ENCODE peak calls at places on chromosome 11, in six cellular contexts. One of them, this sample, is unnamed.

GRCh38 chr11:27124514-27125264 is 84.1 kb downstream of the BBOX1 start:
- DNase-seq in A549: no peak
- DNase-seq in endodermal cell: no peak
- DNase-seq in PC-9: no peak
- DNase-seq in tibial artery: no peak
- DNase-seq in Peyer's patch: no peak
- DNase-seq in this sample: no peak

GRCh38 chr11:120052196-120052775 is 85.6 kb downstream of the TRIM29 start:
- DNase-seq in A549: no peak
- DNase-seq in endodermal cell: peak; percentile 17
- DNase-seq in PC-9: no peak
- DNase-seq in tibial artery: no peak
- DNase-seq in Peyer's patch: no peak
- DNase-seq in this sample: no peak

GRCh38 chr11:61011950-61012830 is 40.7 kb downstream of the CD6 start:
- DNase-seq in A549: no peak
- DNase-seq in endodermal cell: no peak
- DNase-seq in PC-9: no peak
- DNase-seq in tibial artery: no peak
- DNase-seq in Peyer's patch: no peak
- DNase-seq in this sample: no peak

GRCh38 chr11:62605902-62606301 is 4.2 kb upstream of the MTA2 start:
- DNase-seq in A549: no peak
- DNase-seq in endodermal cell: no peak
- DNase-seq in PC-9: no peak
- DNase-seq in tibial artery: no peak
- DNase-seq in Peyer's patch: no peak
- DNase-seq in this sample: no peak

GRCh38 chr11:46378811-46379482 is 2.5 kb upstream of the MDK start:
- DNase-seq in A549: no peak
- DNase-seq in endodermal cell: no peak
- DNase-seq in PC-9: no peak
- DNase-seq in tibial artery: no peak
- DNase-seq in Peyer's patch: no peak
- DNase-seq in this sample: no peak

GRCh38 chr11:1041936-1042608 is 5.6 kb upstream of the MUC6 start:
- DNase-seq in A549: peak; percentile 44
- DNase-seq in endodermal cell: no peak
- DNase-seq in PC-9: peak; percentile 49
- DNase-seq in tibial artery: peak; percentile 51
- DNase-seq in Peyer's patch: no peak
- DNase-seq in this sample: no peak

GRCh38 chr11:12540913-12541587 is 133.2 kb upstream of the TEAD1 start:
- DNase-seq in A549: peak; percentile 41
- DNase-seq in endodermal cell: peak; percentile 66
- DNase-seq in PC-9: no peak
- DNase-seq in tibial artery: peak; percentile 69
- DNase-seq in Peyer's patch: no peak
- DNase-seq in this sample: peak; percentile 80

GRCh38 chr11:83836883-83837654 is 550.9 kb upstream of the CCDC90B start:
- DNase-seq in A549: peak; percentile 57
- DNase-seq in endodermal cell: peak; percentile 85
- DNase-seq in PC-9: no peak
- DNase-seq in tibial artery: no peak
- DNase-seq in Peyer's patch: no peak
- DNase-seq in this sample: peak; percentile 46

GRCh38 chr11:102318469-102318868 is 1.2 kb downstream of the BIRC3 start:
- DNase-seq in A549: peak; percentile 50
- DNase-seq in endodermal cell: no peak
- DNase-seq in PC-9: no peak
- DNase-seq in tibial artery: no peak
- DNase-seq in Peyer's patch: peak; percentile 52
- DNase-seq in this sample: no peak

GRCh38 chr11:90219438-90219837 is 3.4 kb downstream of the CHORDC1 start:
- DNase-seq in A549: no peak
- DNase-seq in endodermal cell: no peak
- DNase-seq in PC-9: no peak
- DNase-seq in tibial artery: no peak
- DNase-seq in Peyer's patch: no peak
- DNase-seq in this sample: no peak

DNA sequence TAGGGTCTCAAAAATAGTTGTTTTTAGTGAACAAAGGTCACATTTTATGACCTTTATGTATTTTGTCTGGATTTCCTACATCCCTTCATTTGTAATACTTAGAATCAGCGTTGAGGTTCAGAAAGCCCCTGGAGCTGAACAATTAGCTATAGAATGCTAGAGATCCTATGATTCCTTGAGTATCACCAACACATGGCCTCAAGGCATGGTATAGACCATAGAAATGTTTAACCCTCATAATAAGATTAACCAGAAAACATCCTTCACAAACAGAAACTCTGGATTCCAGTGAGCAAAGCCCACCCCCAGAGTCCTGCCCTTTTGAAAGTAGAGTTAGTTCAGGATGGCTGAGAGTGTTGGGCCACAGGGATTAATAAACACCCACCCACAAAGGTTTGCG is 77.3 kb downstream of the CYB5R2 start:
- DNase-seq in A549: no peak
- DNase-seq in endodermal cell: no peak
- DNase-seq in PC-9: no peak
- DNase-seq in tibial artery: no peak
- DNase-seq in Peyer's patch: no peak
- DNase-seq in this sample: no peak
- H3K27ac ChIP-seq in A549: no peak overlapping the region
- H3K27ac ChIP-seq in endodermal cell: no peak overlapping the region
- H3K27ac ChIP-seq in PC-9: no peak overlapping the region
- H3K27ac ChIP-seq in tibial artery: no peak overlapping the region
- H3K27ac ChIP-seq in Peyer's patch: no peak overlapping the region
- H3K27ac ChIP-seq in this sample: peak overlapping the region; percentile 16

GRCh38 chr11:16997624-16998023 is 16.6 kb downstream of the PLEKHA7 start:
- DNase-seq in A549: no peak
- DNase-seq in endodermal cell: no peak
- DNase-seq in PC-9: no peak
- DNase-seq in tibial artery: no peak
- DNase-seq in Peyer's patch: no peak
- DNase-seq in this sample: no peak
- H3K27ac ChIP-seq in A549: no peak overlapping the region
- H3K27ac ChIP-seq in endodermal cell: no peak overlapping the region
- H3K27ac ChIP-seq in PC-9: no peak overlapping the region
- H3K27ac ChIP-seq in tibial artery: no peak overlapping the region
- H3K27ac ChIP-seq in Peyer's patch: peak overlapping the region; percentile 80
- H3K27ac ChIP-seq in this sample: no peak overlapping the region

GRCh38 chr11:78432956-78433355 is 15.3 kb upstream of the GAB2 start:
- DNase-seq in A549: no peak
- DNase-seq in endodermal cell: no peak
- DNase-seq in PC-9: peak; percentile 29
- DNase-seq in tibial artery: no peak
- DNase-seq in Peyer's patch: no peak
- DNase-seq in this sample: no peak

GRCh38 chr11:78441956-78442355 is 24.3 kb upstream of the GAB2 start:
- DNase-seq in A549: no peak
- DNase-seq in endodermal cell: no peak
- DNase-seq in PC-9: no peak
- DNase-seq in tibial artery: no peak
- DNase-seq in Peyer's patch: no peak
- DNase-seq in this sample: no peak

GRCh38 chr11:78438298-78438975 is 20.8 kb upstream of the GAB2 start:
- DNase-seq in A549: no peak
- DNase-seq in endodermal cell: no peak
- DNase-seq in PC-9: no peak
- DNase-seq in tibial artery: no peak
- DNase-seq in Peyer's patch: no peak
- DNase-seq in this sample: no peak
- H3K27ac ChIP-seq in A549: no peak overlapping the region
- H3K27ac ChIP-seq in endodermal cell: no peak overlapping the region
- H3K27ac ChIP-seq in PC-9: no peak overlapping the region
- H3K27ac ChIP-seq in tibial artery: no peak overlapping the region
- H3K27ac ChIP-seq in Peyer's patch: no peak overlapping the region
- H3K27ac ChIP-seq in this sample: no peak overlapping the region

GRCh38 chr11:64743591-64744543 is at the start of gene RASGRP2:
- DNase-seq in A549: peak; percentile 75
- DNase-seq in endodermal cell: peak; percentile 95
- DNase-seq in PC-9: no peak
- DNase-seq in tibial artery: peak; percentile 89
- DNase-seq in Peyer's patch: peak; percentile 94
- DNase-seq in this sample: no peak

GRCh38 chr11:64745219-64745522 is 1.2 kb upstream of the RASGRP2 start:
- DNase-seq in A549: no peak
- DNase-seq in endodermal cell: peak; percentile 76
- DNase-seq in PC-9: no peak
- DNase-seq in tibial artery: peak; percentile 88
- DNase-seq in Peyer's patch: peak; percentile 96
- DNase-seq in this sample: no peak

GRCh38 chr11:64746486-64746885 is 2.5 kb upstream of the RASGRP2 start:
- DNase-seq in A549: no peak
- DNase-seq in endodermal cell: no peak
- DNase-seq in PC-9: no peak
- DNase-seq in tibial artery: no peak
- DNase-seq in Peyer's patch: no peak
- DNase-seq in this sample: no peak

GRCh38 chr11:64744544-64745218 is 739 bp upstream of the RASGRP2 start:
- DNase-seq in A549: no peak
- DNase-seq in endodermal cell: no peak
- DNase-seq in PC-9: no peak
- DNase-seq in tibial artery: no peak
- DNase-seq in Peyer's patch: no peak
- DNase-seq in this sample: no peak

GRCh38 chr11:64745523-64746328 is 1.8 kb upstream of the RASGRP2 start:
- DNase-seq in A549: peak; percentile 67
- DNase-seq in endodermal cell: peak; percentile 89
- DNase-seq in PC-9: no peak
- DNase-seq in tibial artery: peak; percentile 98
- DNase-seq in Peyer's patch: peak; percentile 83
- DNase-seq in this sample: peak; percentile 20
- H3K27ac ChIP-seq in A549: peak overlapping the region; percentile 61
- H3K27ac ChIP-seq in endodermal cell: no peak overlapping the region
- H3K27ac ChIP-seq in PC-9: no peak overlapping the region
- H3K27ac ChIP-seq in tibial artery: peak overlapping the region; percentile 97
- H3K27ac ChIP-seq in Peyer's patch: peak overlapping the region; percentile 87
- H3K27ac ChIP-seq in this sample: no peak overlapping the region

GRCh38 chr11:115676206-115676605 is 172.0 kb upstream of the CADM1 start:
- DNase-seq in A549: no peak
- DNase-seq in endodermal cell: peak; percentile 69
- DNase-seq in PC-9: no peak
- DNase-seq in tibial artery: no peak
- DNase-seq in Peyer's patch: no peak
- DNase-seq in this sample: no peak

GRCh38 chr11:115674831-115675230 is 170.6 kb upstream of the CADM1 start:
- DNase-seq in A549: no peak
- DNase-seq in endodermal cell: no peak
- DNase-seq in PC-9: no peak
- DNase-seq in tibial artery: no peak
- DNase-seq in Peyer's patch: no peak
- DNase-seq in this sample: no peak

GRCh38 chr11:115678942-115679341 is 174.7 kb upstream of the CADM1 start:
- DNase-seq in A549: peak; percentile 22
- DNase-seq in endodermal cell: peak; percentile 92
- DNase-seq in PC-9: no peak
- DNase-seq in tibial artery: no peak
- DNase-seq in Peyer's patch: no peak
- DNase-seq in this sample: no peak

GRCh38 chr11:115676768-115677167 is 172.6 kb upstream of the CADM1 start:
- DNase-seq in A549: no peak
- DNase-seq in endodermal cell: no peak
- DNase-seq in PC-9: no peak
- DNase-seq in tibial artery: no peak
- DNase-seq in Peyer's patch: no peak
- DNase-seq in this sample: no peak

DNA sequence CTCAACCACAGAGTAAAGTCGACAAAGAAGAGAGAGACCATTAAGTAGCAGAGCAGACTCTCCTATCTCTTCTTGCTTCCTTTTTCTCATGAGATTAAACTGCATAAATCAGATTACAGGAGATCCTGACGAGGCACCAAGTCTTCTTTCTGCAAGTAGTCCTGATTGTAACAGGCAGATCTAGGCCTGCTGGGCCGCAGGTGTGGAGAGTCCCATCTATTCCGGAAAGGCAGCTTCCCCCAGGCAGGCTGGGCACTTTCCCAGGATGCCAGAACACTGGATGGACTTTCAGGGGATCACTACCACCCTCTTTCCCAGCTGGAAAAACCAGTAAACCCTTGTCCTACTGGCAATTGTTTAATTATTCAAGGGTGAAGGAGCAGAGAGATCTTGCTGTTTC is 173.0 kb upstream of the CADM1 start:
- DNase-seq in A549: no peak
- DNase-seq in endodermal cell: no peak
- DNase-seq in PC-9: no peak
- DNase-seq in tibial artery: no peak
- DNase-seq in Peyer's patch: no peak
- DNase-seq in this sample: no peak
- H3K27ac ChIP-seq in A549: no peak overlapping the region
- H3K27ac ChIP-seq in endodermal cell: no peak overlapping the region
- H3K27ac ChIP-seq in PC-9: no peak overlapping the region
- H3K27ac ChIP-seq in tibial artery: no peak overlapping the region
- H3K27ac ChIP-seq in Peyer's patch: no peak overlapping the region
- H3K27ac ChIP-seq in this sample: no peak overlapping the region

GRCh38 chr11:114290503-114291239 is 5.5 kb upstream of the NNMT start:
- DNase-seq in A549: no peak
- DNase-seq in endodermal cell: no peak
- DNase-seq in PC-9: no peak
- DNase-seq in tibial artery: no peak
- DNase-seq in Peyer's patch: no peak
- DNase-seq in this sample: peak; percentile 68

GRCh38 chr11:114291847-114292680 is 4.1 kb upstream of the NNMT start:
- DNase-seq in A549: no peak
- DNase-seq in endodermal cell: no peak
- DNase-seq in PC-9: no peak
- DNase-seq in tibial artery: no peak
- DNase-seq in Peyer's patch: no peak
- DNase-seq in this sample: peak; percentile 79

GRCh38 chr11:114293201-114293711 is 2.9 kb upstream of the NNMT start:
- DNase-seq in A549: no peak
- DNase-seq in endodermal cell: no peak
- DNase-seq in PC-9: no peak
- DNase-seq in tibial artery: no peak
- DNase-seq in Peyer's patch: no peak
- DNase-seq in this sample: no peak

GRCh38 chr11:114289779-114290178 is 6.4 kb upstream of the NNMT start:
- DNase-seq in A549: no peak
- DNase-seq in endodermal cell: no peak
- DNase-seq in PC-9: no peak
- DNase-seq in tibial artery: no peak
- DNase-seq in Peyer's patch: no peak
- DNase-seq in this sample: no peak

DNA sequence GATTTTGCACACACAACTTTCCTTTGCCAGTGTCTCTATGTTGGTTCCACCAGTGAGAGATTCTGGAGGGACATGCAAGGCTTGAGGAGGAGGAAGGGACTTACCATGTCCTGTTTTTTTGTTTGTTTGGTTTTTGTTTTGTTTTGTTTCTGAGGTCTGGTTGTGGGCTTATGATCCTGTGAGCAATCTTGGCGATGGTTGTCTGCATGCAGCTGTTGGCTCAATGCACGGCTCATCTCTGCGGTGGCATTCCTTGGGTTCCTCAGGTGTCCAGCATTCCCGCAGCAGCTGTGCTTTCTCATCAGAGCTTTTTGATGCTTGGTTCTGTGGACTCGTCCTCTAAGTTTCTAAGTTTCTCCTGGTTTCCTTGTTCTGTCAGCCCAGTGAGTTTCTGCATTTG is 4.8 kb upstream of the NNMT start:
- DNase-seq in A549: no peak
- DNase-seq in endodermal cell: no peak
- DNase-seq in PC-9: no peak
- DNase-seq in tibial artery: no peak
- DNase-seq in Peyer's patch: no peak
- DNase-seq in this sample: peak; percentile 92
- H3K27ac ChIP-seq in A549: peak overlapping the region; percentile 100
- H3K27ac ChIP-seq in endodermal cell: no peak overlapping the region
- H3K27ac ChIP-seq in PC-9: no peak overlapping the region
- H3K27ac ChIP-seq in tibial artery: peak overlapping the region; percentile 94
- H3K27ac ChIP-seq in Peyer's patch: peak overlapping the region; percentile 88
- H3K27ac ChIP-seq in this sample: peak overlapping the region; percentile 91

GRCh38 chr11:113977071-113977490 is 2.2 kb downstream of the HTR3A start:
- DNase-seq in A549: no peak
- DNase-seq in endodermal cell: no peak
- DNase-seq in PC-9: no peak
- DNase-seq in tibial artery: no peak
- DNase-seq in Peyer's patch: peak; percentile 38
- DNase-seq in this sample: no peak
- H3K27ac ChIP-seq in A549: no peak overlapping the region
- H3K27ac ChIP-seq in endodermal cell: no peak overlapping the region
- H3K27ac ChIP-seq in PC-9: no peak overlapping the region
- H3K27ac ChIP-seq in tibial artery: no peak overlapping the region
- H3K27ac ChIP-seq in Peyer's patch: no peak overlapping the region
- H3K27ac ChIP-seq in this sample: no peak overlapping the region

This sample was measured in trophoblast cell.